ENCODE peak calls at places on chromosomes 12 and 14, in seven cellular contexts. H is heart right ventricle, L is cardiac muscle cell, F is mesendoderm, X is adipocyte, M is thoracic aorta, K is pancreas. R is an unnamed sample.

GRCh38 chr12:16020034-16020433 is 108.9 kb downstream of the DERA start:
- DNase-seq in K (no peak), M (no peak), H (no peak), F (no peak), L (no peak), X (no peak), R (no peak)

GRCh38 chr14:101054671-101055070 is 151.1 kb upstream of the RTL1 start:
- DNase-seq in H (no peak), F (no peak), L (no peak), M (no peak), K (no peak), X (no peak), R (no peak)

GRCh38 chr14:103122578-103123127 is 608 bp upstream of the TNFAIP2 start:
- DNase-seq in K (no peak), F (no peak), L (no peak), X (no peak), H (no peak), M (no peak), R (no peak)

GRCh38 chr14:68384881-68385280 is 408.0 kb downstream of the ZFP36L1 start:
- DNase-seq in X (no peak), M (no peak), L (no peak), K (no peak), H (no peak), F (no peak), R (no peak)

GRCh38 chr12:94145231-94145979 is 3.0 kb upstream of the PLXNC1 start:
- DNase-seq in M (no peak), L (peak; percentile 28), H (no peak), K (no peak), X (peak; percentile 77), F (no peak), R (peak; percentile 21)

GRCh38 chr12:19712041-19712440 is 272.7 kb downstream of the AEBP2 start:
- DNase-seq in F (no peak), M (no peak), X (peak; percentile 76), H (no peak), L (no peak), K (no peak), R (peak; percentile 85)

GRCh38 chr12:123034865-123035264 is 54.4 kb downstream of the ARL6IP4 start:
- DNase-seq in X (peak; percentile 48), L (no peak), K (no peak), H (no peak), M (no peak), F (no peak), R (peak; percentile 88)

GRCh38 chr12:111991946-111992345 is 21.0 kb downstream of the TMEM116 start:
- DNase-seq in F (no peak), X (no peak), K (no peak), M (no peak), H (no peak), L (no peak), R (no peak)

GRCh38 chr14:37116933-37117844 is 55.2 kb downstream of the SLC25A21 start:
- DNase-seq in M (no peak), X (peak; percentile 89), K (no peak), F (peak; percentile 34), H (no peak), L (no peak), R (peak; percentile 92)

GRCh38 chr12:91613223-91613779 is 430.7 kb upstream of the DCN start:
- DNase-seq in H (no peak), X (no peak), M (no peak), K (no peak), L (no peak), F (no peak), R (no peak)

GRCh38 chr12:89529738-89530137 is 3.9 kb upstream of the POC1B start:
- DNase-seq in M (no peak), K (no peak), F (peak; percentile 46), L (peak; percentile 41), X (peak; percentile 77), H (no peak), R (peak; percentile 64)

GRCh38 chr12:125001636-125002035 is 8.2 kb downstream of the BRI3BP start:
- DNase-seq in F (no peak), M (no peak), X (no peak), L (no peak), H (no peak), K (no peak), R (no peak)

GRCh38 chr12:131436922-131437705 is 273.8 kb upstream of the SFSWAP start:
- DNase-seq in H (no peak), M (no peak), F (peak; percentile 20), L (no peak), K (no peak), X (no peak), R (no peak)

GRCh38 chr12:20030847-20031246 is 337.5 kb upstream of the PDE3A start:
- DNase-seq in K (peak; percentile 21), F (peak; percentile 14), H (no peak), X (no peak), M (no peak), L (no peak), R (no peak)

GRCh38 chr12:64413884-64414283 is 9.7 kb downstream of the XPOT start:
- DNase-seq in F (no peak), X (no peak), M (no peak), K (no peak), L (no peak), H (no peak), R (no peak)

GRCh38 chr12:64419696-64420095 is 15.5 kb downstream of the XPOT start:
- DNase-seq in L (no peak), K (no peak), F (no peak), M (no peak), H (no peak), X (no peak), R (no peak)

GRCh38 chr12:64412458-64412857 is 8.3 kb downstream of the XPOT start:
- DNase-seq in F (no peak), X (no peak), H (no peak), M (no peak), K (no peak), L (no peak), R (no peak)

DNA sequence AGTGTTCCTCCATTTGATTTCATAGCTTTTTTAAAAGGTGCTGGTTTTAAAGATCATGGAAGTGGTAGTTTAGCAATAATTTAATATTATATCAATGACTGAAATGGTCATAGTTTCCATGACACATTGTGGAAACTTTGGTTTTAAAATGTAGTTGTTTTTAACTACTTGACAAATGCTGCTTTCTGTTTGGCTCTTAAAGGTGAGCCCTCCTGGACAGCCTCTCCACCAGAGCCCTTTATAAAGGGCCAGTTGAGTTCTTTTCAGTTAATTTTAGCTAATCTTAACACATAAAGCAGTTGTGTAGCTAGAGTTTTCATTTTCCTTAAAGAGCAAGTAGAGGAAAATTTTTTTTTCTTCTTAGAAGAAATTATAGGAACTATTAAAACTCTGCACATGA is 14.0 kb downstream of the XPOT start:
- DNase-seq in H (no peak), L (no peak), K (no peak), F (no peak), X (no peak), M (no peak), R (no peak)
- H3K4me3 ChIP-seq in H (no peak overlapping the region), L (no peak overlapping the region), K (no peak overlapping the region), F (no peak overlapping the region), X (no peak overlapping the region), M (no peak overlapping the region), R (no peak overlapping the region)

GRCh38 chr12:57738661-57739237 is at the start of gene AGAP2:
- DNase-seq in K (no peak), X (no peak), F (peak; percentile 78), M (no peak), H (no peak), L (peak; percentile 48), R (no peak)

GRCh38 chr12:57741413-57741789 is 2.9 kb upstream of the AGAP2 start:
- DNase-seq in X (no peak), M (no peak), F (no peak), K (no peak), L (no peak), H (no peak), R (no peak)

GRCh38 chr12:57739914-57740538 is 1.5 kb upstream of the AGAP2 start:
- DNase-seq in L (no peak), X (no peak), H (no peak), K (no peak), M (no peak), F (no peak), R (no peak)

GRCh38 chr12:57739387-57739786 is 845 bp upstream of the AGAP2 start:
- DNase-seq in F (no peak), K (no peak), M (no peak), H (no peak), L (no peak), X (no peak), R (no peak)

GRCh38 chr12:57740656-57741412 is 2.3 kb upstream of the AGAP2 start:
- DNase-seq in L (no peak), H (no peak), X (no peak), F (peak; percentile 33), M (no peak), K (no peak), R (no peak)
- H3K27me3 ChIP-seq in L (peaks cover 77% of the 10 kb centered on the region), H (peaks cover 52% of the 10 kb centered on the region), X (peaks cover 43% of the 10 kb centered on the region), F (peaks cover 42% of the 10 kb centered on the region), M (peaks cover 19% of the 10 kb centered on the region), K (no peaks in the 10 kb centered on the region), R (peaks cover 32% of the 10 kb centered on the region)

GRCh38 chr12:57890191-57891120 is 43.9 kb upstream of the CTDSP2 start:
- DNase-seq in M (no peak), K (no peak), H (no peak), F (no peak), L (no peak), X (peak; percentile 32), R (peak; percentile 94)

GRCh38 chr12:57889541-57889989 is 43.0 kb upstream of the CTDSP2 start:
- DNase-seq in K (no peak), H (peak; percentile 76), M (peak; percentile 79), X (peak; percentile 84), F (no peak), L (no peak), R (peak; percentile 81)

GRCh38 chr12:57886590-57887363 is 40.2 kb upstream of the CTDSP2 start:
- DNase-seq in F (no peak), X (peak; percentile 10), L (peak; percentile 35), M (no peak), H (no peak), K (no peak), R (no peak)

GRCh38 chr12:57887631-57888406 is 41.3 kb upstream of the CTDSP2 start:
- DNase-seq in K (no peak), L (peak; percentile 25), F (peak; percentile 44), H (no peak), X (peak; percentile 89), M (peak; percentile 51), R (peak; percentile 43)

GRCh38 chr12:57888407-57889157 is 42.1 kb upstream of the CTDSP2 start:
- DNase-seq in L (no peak), H (no peak), K (no peak), M (peak; percentile 57), F (peak; percentile 75), X (peak; percentile 67), R (peak; percentile 99)
- H3K4me3 ChIP-seq in L (no peak overlapping the region), H (peak overlapping the region; percentile 42), K (no peak overlapping the region), M (peak overlapping the region; percentile 66), F (no peak overlapping the region), X (peak overlapping the region; percentile 68), R (peak overlapping the region; percentile 9)

DNA sequence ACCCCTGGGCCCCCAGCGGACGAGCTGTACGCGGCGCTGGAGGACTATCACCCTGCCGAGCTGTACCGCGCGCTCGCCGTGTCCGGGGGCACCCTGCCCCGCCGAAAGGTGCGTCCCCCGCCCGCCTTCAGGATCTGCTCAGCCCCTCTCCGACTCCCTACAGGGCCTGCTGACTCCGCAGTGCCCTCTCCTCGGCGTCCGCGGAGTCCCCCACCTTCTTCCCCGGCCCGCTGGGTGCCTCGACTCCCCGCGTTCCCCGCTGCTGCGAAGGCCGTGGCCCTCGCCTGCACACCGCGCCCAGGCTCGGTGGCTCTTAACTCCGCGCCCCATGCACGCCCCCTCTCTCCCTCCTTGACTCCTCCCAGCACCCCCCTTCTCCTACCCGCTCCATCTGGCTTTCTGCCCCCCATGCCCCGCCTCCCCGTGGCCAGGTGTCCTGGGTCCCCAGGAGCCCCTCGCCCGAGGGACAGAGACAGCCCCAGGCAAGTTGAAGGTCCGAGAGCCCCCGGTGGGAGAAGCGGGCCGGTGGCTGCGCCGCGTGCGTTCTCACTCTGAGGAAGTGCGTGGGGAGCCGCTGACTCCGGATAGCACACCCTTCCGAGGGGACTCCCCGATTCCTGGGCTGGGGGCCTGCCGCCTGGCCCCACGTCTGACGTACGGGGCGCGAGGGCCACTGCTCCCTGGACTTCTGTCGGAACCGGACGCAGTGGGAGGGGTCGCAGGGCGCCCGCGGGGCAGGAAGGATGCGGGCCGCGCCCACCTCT is 594 bp downstream of the TAMALIN start:
- DNase-seq in F (no peak), H (peak; percentile 69), M (no peak), L (no peak), X (peak; percentile 32), K (peak; percentile 35), R (no peak)
- H3K27me3 ChIP-seq in F (no peaks in the 10 kb centered on the region), H (peaks cover 11% of the 10 kb centered on the region), M (no peaks in the 10 kb centered on the region), L (peaks cover 11% of the 10 kb centered on the region), X (no peaks in the 10 kb centered on the region), K (no peaks in the 10 kb centered on the region), R (peaks cover 25% of the 10 kb centered on the region)

R was measured in bronchial epithelial cell.